ENCODE peak calls at places on chromosomes 11 and 22, in ten cellular contexts. L is iris pigment epithelial cell; S is cardiac muscle cell; F is stimulated activated CD4-positive, alpha-beta T cell treated with anti-CD3 and anti-CD28 coated beads, TNF-alpha, amount 100 ng/mL, for 1 hour; A is NB4; C is type B pancreatic cell; B is T-helper 2 cell; E is mucosa of gallbladder; K is midbrain; O is activated T-cell treated with anti-CD3 and anti-CD28 coated beads for 1 hour. J is an unnamed sample.

GRCh38 chr22:32776800-32777199 is 24.7 kb upstream of the TIMP3 start:
- DNase-seq in O (no peak), L (no peak), B (no peak), K (no peak), A (no peak), S (no peak), C (no peak), F (no peak), E (no peak), J (no peak)

GRCh38 chr22:49548356-49549202 is 279.1 kb downstream of the BRD1 start:
- DNase-seq in L (no peak), B (no peak), F (no peak), K (no peak), S (no peak), E (no peak), A (no peak), O (no peak), C (no peak), J (no peak)

GRCh38 chr11:31972623-31973022 is 118.3 kb upstream of the RCN1 start:
- DNase-seq in S (no peak), C (no peak), E (no peak), K (no peak), B (no peak), F (no peak), A (no peak), L (no peak), O (no peak), J (no peak)

GRCh38 chr11:107704432-107704831 is 7.4 kb downstream of the SLN start:
- DNase-seq in K (no peak), L (peak), B (no peak), C (no peak), E (no peak), A (no peak), O (no peak), S (no peak), F (no peak), J (no peak)

GRCh38 chr22:46299101-46299500 is 2.4 kb downstream of the GTSE1 start:
- DNase-seq in F (no peak), K (no peak), O (no peak), L (no peak), S (no peak), E (no peak), B (no peak), A (no peak), C (no peak), J (no peak)

GRCh38 chr22:39614442-39614841 is 43.9 kb downstream of the CACNA1I start:
- DNase-seq in K (no peak), B (no peak), C (no peak), E (no peak), A (no peak), F (no peak), L (no peak), S (no peak), O (no peak), J (no peak)

GRCh38 chr11:61049066-61049382 is 53.3 kb upstream of the CD5 start:
- DNase-seq in A (no peak), S (no peak), E (no peak), F (no peak), L (no peak), K (no peak), C (no peak), B (no peak), O (no peak), J (no peak)

GRCh38 chr11:130581631-130582030 is 133.2 kb downstream of the ADAMTS15 start:
- DNase-seq in A (no peak), K (no peak), S (no peak), C (no peak), O (no peak), E (no peak), B (no peak), F (no peak), L (no peak), J (no peak)

GRCh38 chr11:82974135-82974534 is 72.6 kb downstream of the DDIAS start:
- DNase-seq in O (no peak), K (no peak), C (no peak), E (no peak), F (no peak), S (no peak), A (no peak), L (no peak), B (no peak), J (no peak)

GRCh38 chr11:69013009-69013951 is at the start of gene MRGPRF:
- DNase-seq in A (peak), C (no peak), K (no peak), L (peak), E (peak), F (no peak), B (no peak), S (no peak), O (no peak), J (no peak)

GRCh38 chr11:70799386-70799785 is 401.1 kb downstream of the CTTN start:
- DNase-seq in O (no peak), L (peak), F (no peak), A (no peak), C (no peak), K (no peak), E (no peak), B (no peak), S (no peak), J (no peak)

GRCh38 chr11:110857885-110858555 is 145.8 kb upstream of the ARHGAP20 start:
- DNase-seq in F (no peak), B (no peak), E (peak), C (no peak), S (no peak), O (no peak), K (no peak), L (peak), A (no peak), J (no peak)

GRCh38 chr22:46547179-46547882 is 9.9 kb upstream of the CELSR1 start:
- DNase-seq in L (peak), B (no peak), C (no peak), O (no peak), A (no peak), S (peak), E (no peak), F (no peak), K (no peak), J (no peak)

GRCh38 chr22:39174498-39175120 is 22.1 kb upstream of the CBX7 start:
- DNase-seq in E (peak), S (peak), O (peak), C (peak), K (peak), A (peak), L (peak), B (peak), F (peak), J (no peak)

GRCh38 chr22:42721045-42721434 is 370 bp upstream of the A4GALT start:
- DNase-seq in B (no peak), C (no peak), E (no peak), A (no peak), L (no peak), O (no peak), K (no peak), F (no peak), S (no peak), J (no peak)

GRCh38 chr11:78256962-78257361 is 68.2 kb downstream of the USP35 start:
- DNase-seq in B (no peak), L (peak), K (peak), S (no peak), F (no peak), A (peak), O (no peak), C (no peak), E (peak), J (peak)

J was measured in hippocampal formation.